ENCODE peak calls at places on chromosome 7, in six cellular contexts. H is spleen, Y is suprapubic skin, U is stomach, V is HCT116, K is esophagus muscularis mucosa. E is an unnamed sample.

GRCh38 chr7:65239707-65240352 is 133.8 kb upstream of the ZNF92 start:
- DNase-seq in H (no peak), Y (no peak), U (peak; percentile 52), V (no peak), K (peak; percentile 89), E (peak; percentile 65)

GRCh38 chr7:115851291-115851690 is 179.3 kb downstream of the TFEC start:
- DNase-seq in H (no peak), Y (no peak), U (no peak), V (peak; percentile 54), K (no peak), E (no peak)

GRCh38 chr7:142669074-142669654 is 80.1 kb upstream of the PRSS1 start:
- DNase-seq in H (no peak), Y (no peak), U (no peak), V (no peak), K (no peak), E (no peak)

GRCh38 chr7:17625038-17625437 is 315.3 kb downstream of the SNX13 start:
- DNase-seq in H (no peak), Y (no peak), U (no peak), V (no peak), K (no peak), E (no peak)

GRCh38 chr7:16801111-16801542 is 3.7 kb downstream of the AGR2 start:
- DNase-seq in H (no peak), Y (no peak), U (no peak), V (peak; percentile 39), K (no peak), E (no peak)

GRCh38 chr7:130912910-130913720 is 179.1 kb upstream of the KLF14 start:
- DNase-seq in H (peak; percentile 91), Y (peak; percentile 84), U (peak; percentile 67), V (peak; percentile 91), K (no peak), E (no peak)

GRCh38 chr7:5635461-5636445 is 145.7 kb downstream of the RNF216 start:
- DNase-seq in H (peak; percentile 33), Y (no peak), U (no peak), V (no peak), K (no peak), E (no peak)

GRCh38 chr7:103660455-103661371 is 214.7 kb upstream of the SLC26A5 start:
- DNase-seq in H (no peak), Y (no peak), U (no peak), V (no peak), K (no peak), E (no peak)

GRCh38 chr7:87199241-87199640 is 20.3 kb downstream of the TMEM243 start:
- DNase-seq in H (no peak), Y (no peak), U (no peak), V (no peak), K (no peak), E (no peak)

GRCh38 chr7:75757860-75758259 is 14.2 kb downstream of the CCL26 start:
- DNase-seq in H (no peak), Y (no peak), U (no peak), V (no peak), K (no peak), E (no peak)

GRCh38 chr7:40219917-40220316 is 85.1 kb downstream of the SUGCT start:
- DNase-seq in H (no peak), Y (no peak), U (no peak), V (no peak), K (no peak), E (no peak)

GRCh38 chr7:81608748-81609382 is 161.0 kb downstream of the HGF start:
- DNase-seq in H (no peak), Y (no peak), U (no peak), V (no peak), K (no peak), E (no peak)

GRCh38 chr7:2873686-2874551 is 29.8 kb upstream of the GNA12 start:
- DNase-seq in H (no peak), Y (no peak), U (no peak), V (peak; percentile 81), K (no peak), E (no peak)

GRCh38 chr7:48643420-48644013 is 280.8 kb upstream of the CDC14C start:
- DNase-seq in H (no peak), Y (no peak), U (no peak), V (no peak), K (no peak), E (no peak)

GRCh38 chr7:22109761-22110160 is 164.1 kb upstream of the CDCA7L start:
- DNase-seq in H (no peak), Y (no peak), U (peak; percentile 51), V (peak; percentile 6), K (no peak), E (no peak)

GRCh38 chr7:80182630-80183276 is 48.1 kb downstream of the GNAI1 start:
- DNase-seq in H (no peak), Y (no peak), U (no peak), V (peak; percentile 18), K (no peak), E (no peak)

GRCh38 chr7:1200045-1200444 is 32.6 kb upstream of the UNCX start:
- DNase-seq in H (no peak), Y (no peak), U (no peak), V (no peak), K (no peak), E (no peak)

GRCh38 chr7:47940482-47941001 is 7.7 kb downstream of the PKD1L1 start:
- DNase-seq in H (peak; percentile 83), Y (no peak), U (no peak), V (no peak), K (no peak), E (no peak)

GRCh38 chr7:143931739-143932138 is 3.3 kb upstream of the OR2F2 start:
- DNase-seq in H (no peak), Y (no peak), U (no peak), V (no peak), K (no peak), E (no peak)

GRCh38 chr7:137606061-137606674 is 240.6 kb downstream of the DGKI start:
- DNase-seq in H (no peak), Y (no peak), U (no peak), V (peak; percentile 35), K (no peak), E (no peak)

GRCh38 chr7:123265853-123266252 is 66.1 kb upstream of the SLC13A1 start:
- DNase-seq in H (no peak), Y (no peak), U (no peak), V (no peak), K (no peak), E (no peak)

GRCh38 chr7:16189026-16189715 is 232.2 kb downstream of the CRPPA start:
- DNase-seq in H (no peak), Y (no peak), U (no peak), V (no peak), K (no peak), E (no peak)

GRCh38 chr7:81990395-81990794 is 220.5 kb upstream of the HGF start:
- DNase-seq in H (no peak), Y (no peak), U (no peak), V (peak; percentile 12), K (no peak), E (no peak)

GRCh38 chr7:51045319-51046102 is 262.8 kb upstream of the GRB10 start:
- DNase-seq in H (no peak), Y (no peak), U (no peak), V (peak; percentile 63), K (no peak), E (no peak)

GRCh38 chr7:159143780-159144755 is 599 bp downstream of the VIPR2 start:
- DNase-seq in H (peak; percentile 74), Y (no peak), U (no peak), V (no peak), K (peak; percentile 90), E (no peak)

GRCh38 chr7:34298492-34298891 is 359.5 kb upstream of the NPSR1 start:
- DNase-seq in H (no peak), Y (no peak), U (no peak), V (no peak), K (no peak), E (no peak)

GRCh38 chr7:141442781-141443180 is 108.4 kb upstream of the AGK start:
- DNase-seq in H (no peak), Y (no peak), U (no peak), V (no peak), K (no peak), E (no peak)

GRCh38 chr7:83732305-83732704 is 83.4 kb upstream of the SEMA3E start:
- DNase-seq in H (no peak), Y (no peak), U (no peak), V (no peak), K (no peak), E (no peak)

GRCh38 chr7:6197801-6198551 is 74.4 kb downstream of the CYTH3 start:
- DNase-seq in H (no peak), Y (no peak), U (no peak), V (no peak), K (no peak), E (no peak)

GRCh38 chr7:108461855-108462254 is 5.6 kb upstream of the NRCAM start:
- DNase-seq in H (no peak), Y (no peak), U (no peak), V (no peak), K (no peak), E (no peak)

GRCh38 chr7:157509226-157509625 is 172.4 kb downstream of the DNAJB6 start:
- DNase-seq in H (no peak), Y (no peak), U (no peak), V (no peak), K (no peak), E (no peak)

GRCh38 chr7:140904081-140904480 is 20.6 kb downstream of the BRAF start:
- DNase-seq in H (no peak), Y (no peak), U (no peak), V (no peak), K (no peak), E (no peak)

GRCh38 chr7:142338633-142339501 is 81.0 kb upstream of the PRSS58 start:
- DNase-seq in H (no peak), Y (no peak), U (no peak), V (peak; percentile 48), K (no peak), E (no peak)

GRCh38 chr7:151058766-151059361 is 525 bp upstream of the SLC4A2 start:
- DNase-seq in H (peak; percentile 88), Y (no peak), U (no peak), V (no peak), K (no peak), E (no peak)
- TF ChIP-seq POLR2AphosphoS5 in H (no peak), Y (no peak), U (no peak), V (no peak), K (no peak), E (no peak)

DNA sequence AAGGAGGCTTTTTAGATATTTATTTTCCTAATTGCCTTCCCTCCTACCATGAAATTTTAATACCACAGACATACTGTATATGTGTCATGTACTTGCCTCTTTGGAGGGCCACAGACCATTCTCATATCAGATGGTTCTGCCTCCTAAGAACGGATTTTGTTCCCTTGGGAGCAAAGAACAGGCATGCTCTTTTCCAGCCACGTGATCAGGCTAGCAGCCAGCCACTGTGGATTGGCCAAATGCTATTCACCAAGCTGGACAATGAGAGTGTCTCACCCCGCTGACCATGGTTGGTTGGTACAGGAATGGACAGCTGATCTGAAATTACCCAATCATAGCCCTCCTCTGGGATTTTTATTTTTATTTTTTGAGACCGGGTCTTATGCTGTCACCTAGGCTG is 21.5 kb upstream of the CRHR2 start:
- DNase-seq in H (no peak), Y (no peak), U (no peak), V (no peak), K (no peak), E (no peak)
- H3K27me3 ChIP-seq in H (no peaks in the 10 kb centered on the region), Y (peaks cover 4% of the 10 kb centered on the region), U (no peaks in the 10 kb centered on the region), V (peaks cover 20% of the 10 kb centered on the region), K (no peaks in the 10 kb centered on the region), E (no peaks in the 10 kb centered on the region)

GRCh38 chr7:155533120-155533826 is 13.1 kb downstream of the CNPY1 start:
- DNase-seq in H (peak; percentile 79), Y (peak; percentile 63), U (no peak), V (no peak), K (no peak), E (no peak)
- H3K4me3 ChIP-seq in H (peak overlapping the region; percentile 10), Y (peak overlapping the region; percentile 27), U (peak overlapping the region; percentile 14), V (no peak overlapping the region), K (peak overlapping the region; percentile 22), E (peak overlapping the region; percentile 2)

GRCh38 chr7:42221304-42221703 is 15.7 kb downstream of the GLI3 start:
- DNase-seq in H (no peak), Y (no peak), U (no peak), V (no peak), K (no peak), E (no peak)
- TF ChIP-seq POLR2AphosphoS5 in H (no peak), Y (no peak), U (no peak), V (no peak), K (no peak), E (no peak)

E was measured in breast epithelium.